ENCODE peak calls at places on chromosomes 13 and 19, in four cellular contexts. One of them, this sample, is unnamed.

GRCh38 chr13:102555914-102556553 is 40.8 kb upstream of the TPP2 start:
- DNase-seq in lung: no peak
- DNase-seq in fibroblast of lung: peak; percentile 21
- DNase-seq in stomach: no peak
- DNase-seq in this sample: no peak

GRCh38 chr13:107901230-107901629 is 314.1 kb downstream of the LIG4 start:
- DNase-seq in fibroblast of lung: no peak
- DNase-seq in stomach: no peak
- DNase-seq in lung: no peak
- DNase-seq in this sample: no peak

GRCh38 chr19:7982651-7983099 is 22.8 kb downstream of the ELAVL1 start:
- DNase-seq in fibroblast of lung: no peak
- DNase-seq in lung: no peak
- DNase-seq in stomach: no peak
- DNase-seq in this sample: no peak

GRCh38 chr13:110499621-110500281 is 61.8 kb downstream of the RAB20 start:
- DNase-seq in stomach: no peak
- DNase-seq in fibroblast of lung: peak; percentile 86
- DNase-seq in lung: no peak
- DNase-seq in this sample: no peak

GRCh38 chr13:109141716-109142115 is 512.3 kb downstream of the MYO16 start:
- DNase-seq in fibroblast of lung: no peak
- DNase-seq in lung: no peak
- DNase-seq in stomach: no peak
- DNase-seq in this sample: no peak

GRCh38 chr19:2084993-2085720 is 11.0 kb downstream of the MOB3A start:
- DNase-seq in stomach: peak; percentile 76
- DNase-seq in lung: peak; percentile 81
- DNase-seq in fibroblast of lung: peak; percentile 46
- DNase-seq in this sample: peak; percentile 63

GRCh38 chr13:20921572-20921971 is 19.0 kb upstream of the XPO4 start:
- DNase-seq in fibroblast of lung: no peak
- DNase-seq in stomach: no peak
- DNase-seq in lung: no peak
- DNase-seq in this sample: no peak

GRCh38 chr19:39590265-39590664 is 12.1 kb upstream of the LGALS13 start:
- DNase-seq in fibroblast of lung: peak; percentile 2
- DNase-seq in stomach: no peak
- DNase-seq in lung: no peak
- DNase-seq in this sample: no peak

GRCh38 chr19:57560049-57560491 is 407 bp upstream of the ZNF550 start:
- DNase-seq in lung: no peak
- DNase-seq in stomach: no peak
- DNase-seq in fibroblast of lung: peak; percentile 70
- DNase-seq in this sample: no peak

GRCh38 chr13:95569966-95570365 is 17.4 kb downstream of the CLDN10 start:
- DNase-seq in stomach: no peak
- DNase-seq in fibroblast of lung: no peak
- DNase-seq in lung: no peak
- DNase-seq in this sample: no peak

GRCh38 chr19:50490991-50491472 is 14.4 kb upstream of the GARIN5A start:
- DNase-seq in lung: no peak
- DNase-seq in fibroblast of lung: no peak
- DNase-seq in stomach: no peak
- DNase-seq in this sample: no peak

DNA sequence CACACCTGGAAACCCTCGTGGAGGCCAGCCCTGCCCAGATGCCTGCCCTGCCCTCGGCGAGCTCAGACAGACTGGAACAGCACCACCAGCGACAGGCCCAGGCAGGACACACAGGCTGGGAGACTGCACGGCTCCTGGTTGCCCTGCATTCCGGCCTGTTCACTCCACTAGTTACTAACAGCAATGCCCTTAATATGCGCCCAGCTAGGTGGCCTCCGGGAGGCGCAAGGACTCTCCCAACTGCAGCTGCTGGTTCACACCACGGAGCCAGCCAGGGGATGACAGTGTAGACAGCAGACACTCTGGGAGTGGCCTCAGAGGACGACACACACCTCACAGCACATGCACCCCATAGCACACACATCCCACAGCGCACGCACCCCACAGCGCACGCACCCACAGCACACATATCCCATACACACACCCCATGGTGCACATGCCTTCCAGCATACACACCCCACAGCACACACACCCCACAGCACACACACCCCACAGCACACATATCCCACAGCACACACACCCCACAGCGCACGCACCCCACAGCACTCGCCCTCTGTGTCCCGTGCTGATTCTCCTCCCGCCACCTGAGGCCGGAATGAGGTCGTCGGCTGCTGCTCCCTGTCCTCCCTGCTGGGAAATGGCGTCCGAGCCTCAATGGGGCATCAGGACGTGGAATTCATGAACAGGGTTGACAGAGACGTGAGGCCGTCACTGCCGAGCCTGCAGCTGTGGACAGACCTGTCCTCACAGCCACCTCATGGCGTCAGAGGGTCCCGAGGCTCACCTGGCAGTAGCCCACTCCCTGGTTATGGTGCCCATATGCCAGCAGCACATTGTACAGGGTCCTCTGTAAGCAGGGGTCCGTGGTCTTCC is 13.6 kb downstream of the GRTP1 start:
- DNase-seq in lung: no peak
- DNase-seq in stomach: no peak
- DNase-seq in fibroblast of lung: no peak
- DNase-seq in this sample: no peak
- TF ChIP-seq CTCF in lung: no peak
- TF ChIP-seq CTCF in stomach: no peak
- TF ChIP-seq CTCF in fibroblast of lung: no peak
- TF ChIP-seq CTCF in this sample: no peak

GRCh38 chr19:31352296-31352781 is 3.1 kb upstream of the TSHZ3 start:
- DNase-seq in fibroblast of lung: no peak
- DNase-seq in stomach: no peak
- DNase-seq in lung: no peak
- DNase-seq in this sample: no peak
- H3K4me3 ChIP-seq in fibroblast of lung: peak overlapping the region; percentile 86
- H3K4me3 ChIP-seq in stomach: peak overlapping the region; percentile 91
- H3K4me3 ChIP-seq in lung: no peak overlapping the region
- H3K4me3 ChIP-seq in this sample: no peak overlapping the region

GRCh38 chr13:24746618-24747247 is 17.2 kb upstream of the RNF17 start:
- DNase-seq in lung: no peak
- DNase-seq in stomach: no peak
- DNase-seq in fibroblast of lung: peak; percentile 12
- DNase-seq in this sample: no peak
- H3K27me3 ChIP-seq in lung: peaks cover 17% of the 10 kb centered on the region
- H3K27me3 ChIP-seq in stomach: peaks cover 70% of the 10 kb centered on the region
- H3K27me3 ChIP-seq in fibroblast of lung: peaks cover 10% of the 10 kb centered on the region
- H3K27me3 ChIP-seq in this sample: no peaks in the 10 kb centered on the region

DNA sequence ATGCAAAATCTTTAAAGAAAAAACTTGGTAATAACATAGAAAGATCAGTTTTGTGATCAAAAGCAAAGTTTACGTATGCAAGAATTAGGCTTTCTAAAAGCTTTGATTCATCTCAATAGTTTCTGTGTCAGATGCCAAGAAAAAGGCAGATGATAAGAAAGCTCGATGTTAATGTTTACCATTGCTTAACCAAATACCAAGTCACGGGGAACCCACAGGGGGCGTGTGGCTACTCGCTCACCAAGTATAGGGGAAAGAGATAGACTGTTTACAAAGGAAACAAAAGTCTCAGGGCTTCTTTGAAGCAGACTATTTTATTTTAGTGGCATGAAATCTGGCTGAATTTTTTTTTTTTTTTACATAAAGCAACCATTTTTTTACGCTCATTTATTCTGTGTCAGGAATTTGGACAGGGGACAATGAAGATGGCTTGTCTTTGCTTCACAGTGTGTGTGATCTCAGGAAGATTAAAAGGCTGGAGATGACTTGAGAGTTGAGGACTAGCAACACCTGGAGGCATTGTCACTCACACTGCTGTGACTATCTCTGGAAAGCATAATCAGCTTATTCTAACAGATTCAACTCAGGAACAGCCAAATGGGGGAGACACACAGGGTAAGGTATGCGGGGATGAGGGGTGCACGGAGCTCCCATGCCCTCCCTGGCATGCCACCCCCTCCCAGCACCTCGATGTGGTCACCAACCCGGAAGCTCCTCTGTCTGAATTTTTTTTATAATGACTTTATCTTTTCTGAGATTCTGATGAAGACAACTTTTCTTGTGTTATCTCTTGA is 24.9 kb downstream of the RCBTB1 start:
- DNase-seq in fibroblast of lung: peak; percentile 20
- DNase-seq in lung: no peak
- DNase-seq in stomach: peak; percentile 74
- DNase-seq in this sample: no peak
- TF ChIP-seq CTCF in fibroblast of lung: peak; percentile 28
- TF ChIP-seq CTCF in lung: no peak
- TF ChIP-seq CTCF in stomach: no peak
- TF ChIP-seq CTCF in this sample: no peak

GRCh38 chr19:15935167-15935702 is 906 bp upstream of the CYP4F11 start:
- DNase-seq in stomach: no peak
- DNase-seq in lung: no peak
- DNase-seq in fibroblast of lung: no peak
- DNase-seq in this sample: no peak

GRCh38 chr19:15936950-15937349 is 2.6 kb upstream of the CYP4F11 start:
- DNase-seq in fibroblast of lung: no peak
- DNase-seq in lung: no peak
- DNase-seq in stomach: no peak
- DNase-seq in this sample: no peak

GRCh38 chr19:15937771-15938170 is 3.4 kb upstream of the CYP4F11 start:
- DNase-seq in stomach: no peak
- DNase-seq in fibroblast of lung: no peak
- DNase-seq in lung: peak; percentile 6
- DNase-seq in this sample: no peak

GRCh38 chr19:15936173-15936572 is 1.8 kb upstream of the CYP4F11 start:
- DNase-seq in stomach: no peak
- DNase-seq in fibroblast of lung: no peak
- DNase-seq in lung: no peak
- DNase-seq in this sample: no peak

GRCh38 chr19:15934332-15935078 is at the start of gene CYP4F11:
- DNase-seq in stomach: peak; percentile 96
- DNase-seq in lung: no peak
- DNase-seq in fibroblast of lung: no peak
- DNase-seq in this sample: peak; percentile 94
- H3K4me3 ChIP-seq in stomach: peak within 1 kb of the TSS; percentile 38
- H3K4me3 ChIP-seq in lung: no peak within 1 kb of the TSS
- H3K4me3 ChIP-seq in fibroblast of lung: no peak within 1 kb of the TSS
- H3K4me3 ChIP-seq in this sample: peak within 1 kb of the TSS; percentile 47

GRCh38 chr13:33025220-33025744 is 9.1 kb downstream of the KL start:
- DNase-seq in stomach: no peak
- DNase-seq in lung: no peak
- DNase-seq in fibroblast of lung: no peak
- DNase-seq in this sample: no peak
- H3K27me3 ChIP-seq in stomach: no peaks in the 10 kb centered on the region
- H3K27me3 ChIP-seq in lung: no peaks in the 10 kb centered on the region
- H3K27me3 ChIP-seq in fibroblast of lung: peaks cover 3% of the 10 kb centered on the region
- H3K27me3 ChIP-seq in this sample: no peaks in the 10 kb centered on the region

DNA sequence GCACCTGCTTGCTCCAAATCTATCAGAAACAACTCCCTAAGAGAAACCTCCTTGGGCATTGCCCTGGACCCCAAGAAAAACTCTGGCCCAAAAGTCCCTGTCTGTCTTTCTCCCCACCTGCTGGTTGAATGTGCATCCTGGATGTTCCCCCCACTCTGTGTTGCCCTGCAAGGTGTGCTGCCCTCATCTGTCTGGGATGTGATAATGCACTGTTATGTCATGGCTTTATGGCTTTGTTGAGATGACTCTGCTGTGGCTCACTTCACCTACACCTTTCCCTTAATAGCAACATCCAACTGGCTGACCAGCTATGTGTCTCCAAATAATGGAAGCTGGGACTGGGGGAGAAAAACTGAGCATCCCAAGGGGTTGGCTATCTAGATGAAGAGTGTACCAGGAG is 2.6 kb downstream of the ZNF20 start:
- DNase-seq in lung: no peak
- DNase-seq in fibroblast of lung: no peak
- DNase-seq in stomach: no peak
- DNase-seq in this sample: no peak
- TF ChIP-seq CTCF in lung: no peak
- TF ChIP-seq CTCF in fibroblast of lung: no peak
- TF ChIP-seq CTCF in stomach: no peak
- TF ChIP-seq CTCF in this sample: no peak

GRCh38 chr19:41192574-41193419 is at the start of gene CYP2S1:
- DNase-seq in fibroblast of lung: no peak
- DNase-seq in lung: no peak
- DNase-seq in stomach: peak; percentile 72
- DNase-seq in this sample: peak; percentile 73
- H3K4me3 ChIP-seq in fibroblast of lung: peak within 1 kb of the TSS; percentile 52
- H3K4me3 ChIP-seq in lung: peak within 1 kb of the TSS; percentile 11
- H3K4me3 ChIP-seq in stomach: peak within 1 kb of the TSS; percentile 58
- H3K4me3 ChIP-seq in this sample: peak within 1 kb of the TSS; percentile 70